ENCODE peak calls at places on chromosomes 2 and 18, in five cellular contexts. One of them, this sample, is unnamed.

GRCh38 chr2:121605820-121606733 is 43.2 kb downstream of the CLASP1 start:
- DNase-seq in trophoblast cell: peak; percentile 51
- DNase-seq in mesenchymal stem cell: no peak
- DNase-seq in H1: no peak
- DNase-seq in H9: no peak
- DNase-seq in this sample: peak; percentile 10

GRCh38 chr2:234241656-234242445 is 191.3 kb downstream of the SPP2 start:
- DNase-seq in trophoblast cell: peak; percentile 66
- DNase-seq in H9: no peak
- DNase-seq in H1: no peak
- DNase-seq in mesenchymal stem cell: peak; percentile 65
- DNase-seq in this sample: peak; percentile 77

GRCh38 chr18:31183302-31183701 is 20.6 kb upstream of the DSC1 start:
- DNase-seq in H1: no peak
- DNase-seq in trophoblast cell: no peak
- DNase-seq in H9: no peak
- DNase-seq in mesenchymal stem cell: no peak
- DNase-seq in this sample: no peak

GRCh38 chr2:191115391-191115790 is 35.4 kb downstream of the STAT4 start:
- DNase-seq in H9: no peak
- DNase-seq in trophoblast cell: peak; percentile 89
- DNase-seq in H1: no peak
- DNase-seq in mesenchymal stem cell: no peak
- DNase-seq in this sample: peak; percentile 18

GRCh38 chr2:233486778-233487552 is 79.6 kb downstream of the USP40 start:
- DNase-seq in H1: no peak
- DNase-seq in H9: no peak
- DNase-seq in trophoblast cell: peak; percentile 95
- DNase-seq in mesenchymal stem cell: peak; percentile 58
- DNase-seq in this sample: peak; percentile 94

GRCh38 chr2:196535742-196536141 is 103.8 kb upstream of the CCDC150 start:
- DNase-seq in trophoblast cell: no peak
- DNase-seq in mesenchymal stem cell: no peak
- DNase-seq in H9: no peak
- DNase-seq in H1: no peak
- DNase-seq in this sample: no peak

GRCh38 chr2:193141-193552 is 70.7 kb downstream of the SH3YL1 start:
- DNase-seq in H9: no peak
- DNase-seq in trophoblast cell: peak; percentile 70
- DNase-seq in H1: no peak
- DNase-seq in mesenchymal stem cell: peak; percentile 4
- DNase-seq in this sample: peak; percentile 2

GRCh38 chr2:84483320-84483719 is 24.2 kb upstream of the SUCLG1 start:
- DNase-seq in mesenchymal stem cell: no peak
- DNase-seq in trophoblast cell: no peak
- DNase-seq in H9: no peak
- DNase-seq in H1: no peak
- DNase-seq in this sample: no peak

GRCh38 chr2:15636972-15637785 is 45.5 kb downstream of the DDX1 start:
- DNase-seq in trophoblast cell: peak; percentile 58
- DNase-seq in H9: peak; percentile 62
- DNase-seq in H1: peak; percentile 80
- DNase-seq in mesenchymal stem cell: peak; percentile 75
- DNase-seq in this sample: peak; percentile 68

GRCh38 chr2:117481608-117482007 is 332.9 kb upstream of the DDX18 start:
- DNase-seq in trophoblast cell: no peak
- DNase-seq in H9: no peak
- DNase-seq in mesenchymal stem cell: no peak
- DNase-seq in H1: no peak
- DNase-seq in this sample: no peak

GRCh38 chr2:235453605-235454151 is 40.2 kb upstream of the AGAP1 start:
- DNase-seq in mesenchymal stem cell: no peak
- DNase-seq in H9: no peak
- DNase-seq in trophoblast cell: no peak
- DNase-seq in H1: no peak
- DNase-seq in this sample: no peak

GRCh38 chr2:240369725-240370585 is 65.5 kb upstream of the GPC1 start:
- DNase-seq in mesenchymal stem cell: peak; percentile 70
- DNase-seq in H9: no peak
- DNase-seq in trophoblast cell: peak; percentile 97
- DNase-seq in H1: no peak
- DNase-seq in this sample: peak; percentile 93

GRCh38 chr2:12416600-12416999 is 300.1 kb upstream of the TRIB2 start:
- DNase-seq in H1: no peak
- DNase-seq in H9: no peak
- DNase-seq in mesenchymal stem cell: no peak
- DNase-seq in trophoblast cell: peak; percentile 6
- DNase-seq in this sample: peak; percentile 48

GRCh38 chr2:120253021-120253882 is 600 bp downstream of the RALB start:
- DNase-seq in mesenchymal stem cell: peak; percentile 89
- DNase-seq in H1: peak; percentile 80
- DNase-seq in H9: peak; percentile 71
- DNase-seq in trophoblast cell: peak; percentile 81
- DNase-seq in this sample: peak; percentile 78

GRCh38 chr2:85312404-85312803 is 15.4 kb downstream of the TGOLN2 start:
- DNase-seq in trophoblast cell: no peak
- DNase-seq in H1: no peak
- DNase-seq in H9: no peak
- DNase-seq in mesenchymal stem cell: peak; percentile 52
- DNase-seq in this sample: peak; percentile 93

GRCh38 chr18:12911025-12911927 is 27.2 kb upstream of the PTPN2 start:
- DNase-seq in trophoblast cell: no peak
- DNase-seq in mesenchymal stem cell: no peak
- DNase-seq in H9: peak; percentile 62
- DNase-seq in H1: peak; percentile 52
- DNase-seq in this sample: no peak

GRCh38 chr2:29130295-29130694 is 15.1 kb downstream of the CLIP4 start:
- DNase-seq in trophoblast cell: peak; percentile 21
- DNase-seq in H1: no peak
- DNase-seq in H9: no peak
- DNase-seq in mesenchymal stem cell: peak; percentile 84
- DNase-seq in this sample: peak; percentile 91

GRCh38 chr2:28624798-28625701 is 126.6 kb upstream of the PPP1CB start:
- DNase-seq in trophoblast cell: no peak
- DNase-seq in H1: peak; percentile 55
- DNase-seq in mesenchymal stem cell: peak; percentile 88
- DNase-seq in H9: peak; percentile 42
- DNase-seq in this sample: peak; percentile 63

GRCh38 chr2:203733683-203734082 is 27.2 kb downstream of the CD28 start:
- DNase-seq in H1: no peak
- DNase-seq in H9: no peak
- DNase-seq in trophoblast cell: no peak
- DNase-seq in mesenchymal stem cell: no peak
- DNase-seq in this sample: no peak

GRCh38 chr18:34738173-34738894 is 28.2 kb downstream of the DTNA start:
- DNase-seq in H1: no peak
- DNase-seq in trophoblast cell: peak; percentile 71
- DNase-seq in mesenchymal stem cell: peak; percentile 37
- DNase-seq in H9: no peak
- DNase-seq in this sample: no peak

GRCh38 chr2:239194731-239195317 is 206.0 kb downstream of the HDAC4 start:
- DNase-seq in trophoblast cell: no peak
- DNase-seq in H9: peak; percentile 24
- DNase-seq in H1: peak; percentile 46
- DNase-seq in mesenchymal stem cell: no peak
- DNase-seq in this sample: no peak

GRCh38 chr2:160042054-160042453 is 20.4 kb downstream of the PLA2R1 start:
- DNase-seq in H9: no peak
- DNase-seq in trophoblast cell: no peak
- DNase-seq in mesenchymal stem cell: no peak
- DNase-seq in H1: no peak
- DNase-seq in this sample: no peak

GRCh38 chr18:24181806-24182205 is 42.9 kb downstream of the CABYR start:
- DNase-seq in H9: no peak
- DNase-seq in H1: no peak
- DNase-seq in trophoblast cell: peak; percentile 21
- DNase-seq in mesenchymal stem cell: peak; percentile 7
- DNase-seq in this sample: no peak

GRCh38 chr2:37774976-37775907 is 103.8 kb upstream of the CDC42EP3 start:
- DNase-seq in mesenchymal stem cell: no peak
- DNase-seq in trophoblast cell: peak; percentile 68
- DNase-seq in H1: no peak
- DNase-seq in H9: no peak
- DNase-seq in this sample: no peak

GRCh38 chr2:55965276-55965675 is 41.7 kb upstream of the EFEMP1 start:
- DNase-seq in H1: no peak
- DNase-seq in mesenchymal stem cell: no peak
- DNase-seq in H9: no peak
- DNase-seq in trophoblast cell: no peak
- DNase-seq in this sample: no peak

GRCh38 chr2:55966431-55967118 is 43.0 kb upstream of the EFEMP1 start:
- DNase-seq in trophoblast cell: no peak
- DNase-seq in H1: no peak
- DNase-seq in mesenchymal stem cell: no peak
- DNase-seq in H9: no peak
- DNase-seq in this sample: peak; percentile 20

GRCh38 chr2:55961318-55961911 is 37.8 kb upstream of the EFEMP1 start:
- DNase-seq in mesenchymal stem cell: peak; percentile 63
- DNase-seq in trophoblast cell: peak; percentile 59
- DNase-seq in H9: no peak
- DNase-seq in H1: no peak
- DNase-seq in this sample: peak; percentile 66

GRCh38 chr2:55965966-55966365 is 42.4 kb upstream of the EFEMP1 start:
- DNase-seq in mesenchymal stem cell: peak; percentile 39
- DNase-seq in H9: no peak
- DNase-seq in H1: no peak
- DNase-seq in trophoblast cell: no peak
- DNase-seq in this sample: peak; percentile 20

DNA sequence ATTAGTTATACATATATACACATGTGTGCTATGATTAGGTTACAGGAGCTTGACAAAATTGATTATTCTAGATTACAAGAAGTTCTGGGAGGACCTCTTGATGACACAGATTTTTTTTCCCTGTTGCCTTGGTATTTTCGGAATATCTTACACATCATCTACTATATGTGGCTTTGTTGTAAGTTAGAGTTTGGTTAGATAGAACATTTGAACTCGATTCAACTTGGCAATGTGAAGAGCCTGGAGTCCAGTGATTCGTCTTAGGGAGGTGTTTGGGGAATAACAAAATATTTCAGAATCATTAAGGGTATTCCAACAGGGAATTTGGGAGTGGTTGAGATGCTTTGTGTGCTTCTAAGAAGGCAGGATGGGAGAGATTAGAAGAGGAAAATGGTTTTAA is 39.3 kb upstream of the EFEMP1 start:
- DNase-seq in mesenchymal stem cell: no peak
- DNase-seq in H1: no peak
- DNase-seq in H9: no peak
- DNase-seq in trophoblast cell: no peak
- DNase-seq in this sample: no peak
- H2BK120ac ChIP-seq in mesenchymal stem cell: no peak overlapping the region
- H2BK120ac ChIP-seq in H1: no peak overlapping the region
- H2BK120ac ChIP-seq in H9: no peak overlapping the region
- H2BK120ac ChIP-seq in trophoblast cell: no peak overlapping the region
- H2BK120ac ChIP-seq in this sample: no peak overlapping the region

GRCh38 chr2:219496781-219497494 is 1.8 kb upstream of the GMPPA start:
- DNase-seq in mesenchymal stem cell: peak; percentile 21
- DNase-seq in H1: no peak
- DNase-seq in trophoblast cell: peak; percentile 58
- DNase-seq in H9: no peak
- DNase-seq in this sample: no peak
- H3K27ac ChIP-seq in mesenchymal stem cell: no peak overlapping the region
- H3K27ac ChIP-seq in H1: no peak overlapping the region
- H3K27ac ChIP-seq in trophoblast cell: no peak overlapping the region
- H3K27ac ChIP-seq in H9: no peak overlapping the region
- H3K27ac ChIP-seq in this sample: no peak overlapping the region

DNA sequence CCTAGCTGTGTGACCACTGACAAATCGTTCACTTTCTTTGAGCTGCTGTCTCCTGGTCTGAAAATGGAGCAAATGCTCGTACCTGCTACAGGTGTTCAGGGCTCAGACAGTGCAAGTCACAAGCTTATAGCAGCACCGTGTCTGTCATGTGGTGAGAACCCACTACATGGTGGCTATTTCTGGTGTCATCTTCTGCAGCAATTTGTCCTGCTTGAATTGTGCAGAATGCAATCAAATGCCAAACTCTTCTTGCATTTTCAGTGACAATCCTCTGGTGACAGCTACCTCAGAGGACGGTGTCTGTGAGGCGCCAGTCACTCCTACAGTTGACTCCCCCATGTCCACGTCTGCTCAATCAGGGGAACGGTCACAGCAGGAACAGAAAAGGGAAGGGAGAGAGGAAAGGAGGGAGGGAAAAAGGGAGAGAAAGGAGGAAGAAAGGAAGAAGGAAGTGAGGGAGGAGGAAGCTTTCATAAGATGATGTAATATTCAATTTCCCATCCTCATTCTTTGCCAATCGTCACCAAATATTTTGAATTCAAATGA is 122.2 kb downstream of the BCL2 start:
- DNase-seq in mesenchymal stem cell: no peak
- DNase-seq in H9: no peak
- DNase-seq in trophoblast cell: peak; percentile 19
- DNase-seq in H1: no peak
- DNase-seq in this sample: no peak
- H2AFZ ChIP-seq in mesenchymal stem cell: no peak overlapping the region
- H2AFZ ChIP-seq in H9: no peak overlapping the region
- H2AFZ ChIP-seq in trophoblast cell: no peak overlapping the region
- H2AFZ ChIP-seq in H1: no peak overlapping the region
- H2AFZ ChIP-seq in this sample: peak overlapping the region; percentile 48

DNA sequence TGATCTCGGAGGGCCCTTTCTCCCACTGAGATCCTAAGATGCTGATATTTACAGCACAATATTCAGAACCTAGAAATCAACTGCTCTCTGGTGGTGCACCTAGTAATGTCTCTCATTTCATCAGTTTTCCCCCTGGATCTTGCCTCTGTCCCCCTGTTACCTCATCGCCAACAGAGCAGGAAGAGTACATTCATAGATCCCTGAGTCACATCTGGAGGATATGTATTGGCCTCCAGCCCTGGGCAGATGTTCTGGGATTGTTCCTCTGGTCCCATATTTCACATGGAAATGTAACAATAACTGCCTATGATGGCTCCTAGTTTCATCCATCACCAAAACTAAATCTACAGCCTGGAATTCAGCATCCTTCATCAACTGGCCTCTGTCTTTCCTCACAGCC is 278.8 kb upstream of the SLC14A2 start:
- DNase-seq in trophoblast cell: no peak
- DNase-seq in H1: no peak
- DNase-seq in mesenchymal stem cell: no peak
- DNase-seq in H9: no peak
- DNase-seq in this sample: no peak
- H2BK120ac ChIP-seq in trophoblast cell: no peak overlapping the region
- H2BK120ac ChIP-seq in H1: no peak overlapping the region
- H2BK120ac ChIP-seq in mesenchymal stem cell: no peak overlapping the region
- H2BK120ac ChIP-seq in H9: no peak overlapping the region
- H2BK120ac ChIP-seq in this sample: no peak overlapping the region

GRCh38 chr2:5690231-5690630 is 2.0 kb upstream of the SOX11 start:
- DNase-seq in mesenchymal stem cell: no peak
- DNase-seq in trophoblast cell: no peak
- DNase-seq in H9: no peak
- DNase-seq in H1: no peak
- DNase-seq in this sample: peak; percentile 28
- H3K27ac ChIP-seq in mesenchymal stem cell: no peak overlapping the region
- H3K27ac ChIP-seq in trophoblast cell: no peak overlapping the region
- H3K27ac ChIP-seq in H9: no peak overlapping the region
- H3K27ac ChIP-seq in H1: no peak overlapping the region
- H3K27ac ChIP-seq in this sample: peak overlapping the region; percentile 43

GRCh38 chr2:212727751-212728150 is 189.1 kb upstream of the ERBB4 start:
- DNase-seq in mesenchymal stem cell: no peak
- DNase-seq in trophoblast cell: peak; percentile 48
- DNase-seq in H9: no peak
- DNase-seq in H1: no peak
- DNase-seq in this sample: no peak
- H2AFZ ChIP-seq in mesenchymal stem cell: no peak overlapping the region
- H2AFZ ChIP-seq in trophoblast cell: no peak overlapping the region
- H2AFZ ChIP-seq in H9: no peak overlapping the region
- H2AFZ ChIP-seq in H1: peak overlapping the region; percentile 78
- H2AFZ ChIP-seq in this sample: no peak overlapping the region

GRCh38 chr2:216855079-216855478 is 4.8 kb downstream of the TNP1 start:
- DNase-seq in mesenchymal stem cell: no peak
- DNase-seq in H9: no peak
- DNase-seq in trophoblast cell: no peak
- DNase-seq in H1: no peak
- DNase-seq in this sample: no peak
- H2BK120ac ChIP-seq in mesenchymal stem cell: no peak overlapping the region
- H2BK120ac ChIP-seq in H9: no peak overlapping the region
- H2BK120ac ChIP-seq in trophoblast cell: no peak overlapping the region
- H2BK120ac ChIP-seq in H1: no peak overlapping the region
- H2BK120ac ChIP-seq in this sample: no peak overlapping the region

This sample was measured in IMR-90.